ENCODE peak calls at places on chromosomes 5 and 9, in five cellular contexts. One of them, this sample, is unnamed.
A peak's percentile ranks its signal among the peaks of the same experiment; 100 is the strongest.

GRCh38 chr9:104743377-104743985 is 4.0 kb upstream of the NIPSNAP3A start:
- DNase-seq in left lung: no peak
- DNase-seq in bronchial epithelial cell: peak; percentile 66
- DNase-seq in CD8-positive, alpha-beta T cell: peak; percentile 17
- DNase-seq in AG09319: peak; percentile 39
- DNase-seq in this sample: peak; percentile 62

GRCh38 chr5:179795049-179795862 is 1.5 kb downstream of the LTC4S start:
- DNase-seq in left lung: peak; percentile 75
- DNase-seq in bronchial epithelial cell: peak; percentile 68
- DNase-seq in CD8-positive, alpha-beta T cell: no peak
- DNase-seq in AG09319: no peak
- DNase-seq in this sample: peak; percentile 47

GRCh38 chr5:132000677-132001453 is 10.6 kb downstream of the ACSL6 start:
- DNase-seq in left lung: no peak
- DNase-seq in bronchial epithelial cell: no peak
- DNase-seq in CD8-positive, alpha-beta T cell: peak; percentile 57
- DNase-seq in AG09319: no peak
- DNase-seq in this sample: no peak

GRCh38 chr5:132819468-132819867 is 6.4 kb downstream of the SOWAHA start:
- DNase-seq in left lung: no peak
- DNase-seq in bronchial epithelial cell: no peak
- DNase-seq in CD8-positive, alpha-beta T cell: no peak
- DNase-seq in AG09319: no peak
- DNase-seq in this sample: no peak

GRCh38 chr5:157917909-157918809 is 59.2 kb upstream of the CLINT1 start:
- DNase-seq in left lung: peak; percentile 78
- DNase-seq in bronchial epithelial cell: peak; percentile 63
- DNase-seq in CD8-positive, alpha-beta T cell: peak; percentile 61
- DNase-seq in AG09319: peak; percentile 76
- DNase-seq in this sample: peak; percentile 54

GRCh38 chr5:62266573-62266972 is 39.4 kb upstream of the KIF2A start:
- DNase-seq in left lung: no peak
- DNase-seq in bronchial epithelial cell: no peak
- DNase-seq in CD8-positive, alpha-beta T cell: no peak
- DNase-seq in AG09319: no peak
- DNase-seq in this sample: no peak

GRCh38 chr5:67992919-67993318 is 222.6 kb upstream of the PIK3R1 start:
- DNase-seq in left lung: no peak
- DNase-seq in bronchial epithelial cell: no peak
- DNase-seq in CD8-positive, alpha-beta T cell: no peak
- DNase-seq in AG09319: no peak
- DNase-seq in this sample: no peak

GRCh38 chr5:79795764-79796398 is 106.2 kb downstream of the CMYA5 start:
- DNase-seq in left lung: no peak
- DNase-seq in bronchial epithelial cell: peak; percentile 36
- DNase-seq in CD8-positive, alpha-beta T cell: no peak
- DNase-seq in AG09319: no peak
- DNase-seq in this sample: no peak

GRCh38 chr9:9102295-9102694 is 1302.7 kb upstream of the DMAC1 start:
- DNase-seq in left lung: no peak
- DNase-seq in bronchial epithelial cell: no peak
- DNase-seq in CD8-positive, alpha-beta T cell: no peak
- DNase-seq in AG09319: no peak
- DNase-seq in this sample: no peak

GRCh38 chr9:90344013-90344412 is 298.6 kb downstream of the DIRAS2 start:
- DNase-seq in left lung: no peak
- DNase-seq in bronchial epithelial cell: peak; percentile 97
- DNase-seq in CD8-positive, alpha-beta T cell: no peak
- DNase-seq in AG09319: no peak
- DNase-seq in this sample: no peak

GRCh38 chr9:33161589-33162132 is 5.5 kb downstream of the B4GALT1 start:
- DNase-seq in left lung: no peak
- DNase-seq in bronchial epithelial cell: peak; percentile 85
- DNase-seq in CD8-positive, alpha-beta T cell: no peak
- DNase-seq in AG09319: no peak
- DNase-seq in this sample: no peak

DNA sequence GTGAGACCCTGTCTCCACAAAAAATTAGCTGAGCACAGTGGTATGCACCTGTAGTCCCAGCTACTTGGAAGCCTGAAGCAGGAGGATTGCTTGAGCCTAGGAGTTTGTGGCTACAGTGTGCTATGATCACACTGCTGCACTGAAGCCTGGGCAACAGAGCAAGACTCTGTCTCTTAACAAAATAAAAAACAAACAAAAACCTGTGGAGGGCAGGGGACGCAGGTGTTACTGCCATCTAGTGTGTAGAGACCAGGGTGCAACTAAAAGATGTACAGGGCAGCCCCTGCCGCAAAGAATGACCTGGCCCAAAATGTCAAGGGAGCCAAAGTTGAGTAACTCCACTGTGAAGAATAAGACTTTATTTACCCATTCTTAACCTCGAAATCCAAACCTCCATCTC is 27.1 kb downstream of the ASPN start:
- DNase-seq in left lung: no peak
- DNase-seq in bronchial epithelial cell: no peak
- DNase-seq in CD8-positive, alpha-beta T cell: no peak
- DNase-seq in AG09319: no peak
- DNase-seq in this sample: no peak
- TF ChIP-seq CTCF in left lung: no peak
- TF ChIP-seq CTCF in bronchial epithelial cell: peak; percentile 24
- TF ChIP-seq CTCF in CD8-positive, alpha-beta T cell: no peak
- TF ChIP-seq CTCF in AG09319: no peak
- TF ChIP-seq CTCF in this sample: no peak

DNA sequence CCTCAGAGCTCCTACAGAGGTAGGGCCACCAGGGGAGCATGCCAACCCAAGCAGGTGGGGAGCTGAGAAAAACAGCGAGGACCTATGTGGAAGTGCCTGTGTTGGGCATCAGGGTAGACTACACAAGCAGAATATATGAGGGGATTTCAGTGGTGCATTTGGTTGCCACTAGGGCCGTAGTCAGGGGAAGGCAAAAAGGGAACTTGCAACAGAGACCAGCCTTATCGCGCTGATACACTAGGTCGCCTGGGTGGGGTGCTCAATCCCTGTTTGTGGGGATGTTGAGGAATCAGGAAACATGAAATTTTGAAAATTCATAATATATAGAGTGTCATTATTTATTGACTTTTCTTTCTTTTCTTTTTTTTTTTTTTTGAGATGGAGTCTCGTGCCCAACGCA is 370.9 kb upstream of the PRR16 start:
- DNase-seq in left lung: peak; percentile 36
- DNase-seq in bronchial epithelial cell: no peak
- DNase-seq in CD8-positive, alpha-beta T cell: no peak
- DNase-seq in AG09319: no peak
- DNase-seq in this sample: no peak
- TF ChIP-seq CTCF in left lung: peak; percentile 13
- TF ChIP-seq CTCF in bronchial epithelial cell: no peak
- TF ChIP-seq CTCF in CD8-positive, alpha-beta T cell: no peak
- TF ChIP-seq CTCF in AG09319: no peak
- TF ChIP-seq CTCF in this sample: no peak

DNA sequence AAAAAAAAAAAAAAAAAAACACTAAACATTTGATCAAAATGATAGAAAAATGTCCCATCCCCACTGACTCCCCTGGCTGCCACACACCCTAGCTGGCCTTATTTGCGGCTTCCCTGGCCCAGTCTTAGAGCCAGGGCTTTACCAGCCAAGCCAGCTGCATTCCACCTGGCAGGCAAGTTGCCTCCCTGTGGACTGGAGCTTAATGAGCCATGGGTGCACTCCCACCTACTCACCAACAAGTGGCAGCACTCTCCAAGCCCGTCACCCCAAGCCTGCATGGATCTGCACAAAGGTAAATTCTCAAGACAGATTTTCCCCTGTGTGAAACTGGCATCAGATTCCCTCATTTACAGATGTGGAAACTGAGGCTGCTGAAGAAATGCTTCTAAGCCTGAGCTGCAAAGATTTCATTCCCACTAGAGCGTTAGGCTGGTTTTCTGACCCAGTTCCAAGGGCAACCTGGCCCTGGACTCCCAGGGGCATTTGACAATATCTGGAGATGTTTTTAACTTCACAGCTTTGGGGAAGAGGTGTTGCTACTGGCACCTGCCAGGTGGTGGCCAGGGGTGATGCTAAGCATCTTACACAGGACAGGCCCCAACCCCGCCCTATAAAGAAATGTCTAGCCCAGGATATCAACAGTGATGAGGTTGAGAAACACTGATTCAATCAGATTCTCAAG is 21.9 kb upstream of the VDAC1 start:
- DNase-seq in left lung: no peak
- DNase-seq in bronchial epithelial cell: peak; percentile 65
- DNase-seq in CD8-positive, alpha-beta T cell: peak; percentile 51
- DNase-seq in AG09319: peak; percentile 19
- DNase-seq in this sample: peak; percentile 80
- TF ChIP-seq CTCF in left lung: peak; percentile 23
- TF ChIP-seq CTCF in bronchial epithelial cell: peak; percentile 73
- TF ChIP-seq CTCF in CD8-positive, alpha-beta T cell: peak; percentile 58
- TF ChIP-seq CTCF in AG09319: peak; percentile 36
- TF ChIP-seq CTCF in this sample: peak; percentile 58

DNA sequence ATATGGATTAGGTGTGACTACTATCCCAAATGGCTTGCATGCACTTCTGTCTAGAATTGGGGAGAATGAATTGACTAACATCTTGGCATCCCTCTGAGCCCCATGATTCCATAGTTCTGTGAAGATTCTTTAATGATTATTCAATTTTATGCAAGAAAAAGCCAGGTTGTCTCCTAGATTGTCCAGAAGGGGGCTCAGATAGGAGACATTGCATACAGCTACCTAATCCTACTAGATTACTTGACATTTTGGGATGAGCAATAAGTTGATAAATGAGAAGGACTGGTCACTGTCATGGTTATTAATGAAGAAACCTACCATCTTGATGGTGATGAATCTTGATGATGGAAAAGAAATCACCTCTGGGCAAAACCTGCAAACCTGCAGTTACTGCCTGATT is 117.0 kb downstream of the CARTPT start:
- DNase-seq in left lung: no peak
- DNase-seq in bronchial epithelial cell: no peak
- DNase-seq in CD8-positive, alpha-beta T cell: no peak
- DNase-seq in AG09319: no peak
- DNase-seq in this sample: no peak
- TF ChIP-seq CTCF in left lung: no peak
- TF ChIP-seq CTCF in bronchial epithelial cell: no peak
- TF ChIP-seq CTCF in CD8-positive, alpha-beta T cell: no peak
- TF ChIP-seq CTCF in AG09319: peak; percentile 17
- TF ChIP-seq CTCF in this sample: no peak

DNA sequence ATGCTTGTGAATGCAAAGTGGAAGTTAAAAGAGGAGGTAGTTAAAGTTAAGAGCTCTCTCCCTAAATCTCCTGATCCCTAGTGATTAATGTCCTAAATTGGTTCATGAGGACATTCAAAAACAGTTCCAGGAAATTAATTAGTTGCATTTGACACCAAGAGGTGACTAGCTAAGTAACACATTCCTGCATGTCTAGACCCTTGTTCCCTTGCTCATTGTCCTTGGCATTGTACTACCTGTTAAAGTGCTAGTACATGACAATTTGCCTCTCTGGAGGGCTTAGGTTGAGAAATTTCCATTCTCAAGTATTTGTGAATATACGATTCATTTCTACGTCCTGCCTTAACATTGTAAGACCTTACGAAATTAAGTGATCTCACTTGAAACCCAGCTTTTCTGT is 278.6 kb upstream of the CDH10 start:
- DNase-seq in left lung: no peak
- DNase-seq in bronchial epithelial cell: no peak
- DNase-seq in CD8-positive, alpha-beta T cell: no peak
- DNase-seq in AG09319: no peak
- DNase-seq in this sample: no peak
- TF ChIP-seq CTCF in left lung: no peak
- TF ChIP-seq CTCF in bronchial epithelial cell: no peak
- TF ChIP-seq CTCF in CD8-positive, alpha-beta T cell: no peak
- TF ChIP-seq CTCF in AG09319: no peak
- TF ChIP-seq CTCF in this sample: no peak

DNA sequence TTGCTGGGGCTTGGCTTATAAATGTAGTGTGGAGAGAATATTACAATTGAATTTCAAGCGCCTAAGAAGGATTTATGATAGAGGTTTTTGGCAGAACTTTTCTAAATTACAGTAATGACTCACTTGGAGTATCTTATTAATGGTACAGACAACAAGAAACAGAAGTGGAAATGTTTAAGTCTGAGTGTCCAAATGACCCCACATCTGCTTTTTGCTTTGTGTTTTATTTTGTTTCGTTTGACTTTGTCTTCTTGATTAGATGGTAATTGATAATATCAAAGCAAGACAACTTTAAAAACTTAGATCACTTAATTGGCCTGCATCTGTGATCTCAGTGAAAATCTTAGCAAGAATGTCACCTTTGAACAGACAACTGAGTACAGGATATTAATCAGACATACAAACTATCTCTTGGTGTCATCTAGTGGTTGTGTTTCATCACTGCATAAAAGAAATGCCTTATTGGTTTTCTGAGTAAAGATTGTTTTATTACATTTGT is 577.4 kb downstream of the ISL1 start:
- DNase-seq in left lung: no peak
- DNase-seq in bronchial epithelial cell: peak; percentile 32
- DNase-seq in CD8-positive, alpha-beta T cell: no peak
- DNase-seq in AG09319: no peak
- DNase-seq in this sample: no peak
- TF ChIP-seq CTCF in left lung: no peak
- TF ChIP-seq CTCF in bronchial epithelial cell: peak; percentile 55
- TF ChIP-seq CTCF in CD8-positive, alpha-beta T cell: no peak
- TF ChIP-seq CTCF in AG09319: no peak
- TF ChIP-seq CTCF in this sample: no peak

DNA sequence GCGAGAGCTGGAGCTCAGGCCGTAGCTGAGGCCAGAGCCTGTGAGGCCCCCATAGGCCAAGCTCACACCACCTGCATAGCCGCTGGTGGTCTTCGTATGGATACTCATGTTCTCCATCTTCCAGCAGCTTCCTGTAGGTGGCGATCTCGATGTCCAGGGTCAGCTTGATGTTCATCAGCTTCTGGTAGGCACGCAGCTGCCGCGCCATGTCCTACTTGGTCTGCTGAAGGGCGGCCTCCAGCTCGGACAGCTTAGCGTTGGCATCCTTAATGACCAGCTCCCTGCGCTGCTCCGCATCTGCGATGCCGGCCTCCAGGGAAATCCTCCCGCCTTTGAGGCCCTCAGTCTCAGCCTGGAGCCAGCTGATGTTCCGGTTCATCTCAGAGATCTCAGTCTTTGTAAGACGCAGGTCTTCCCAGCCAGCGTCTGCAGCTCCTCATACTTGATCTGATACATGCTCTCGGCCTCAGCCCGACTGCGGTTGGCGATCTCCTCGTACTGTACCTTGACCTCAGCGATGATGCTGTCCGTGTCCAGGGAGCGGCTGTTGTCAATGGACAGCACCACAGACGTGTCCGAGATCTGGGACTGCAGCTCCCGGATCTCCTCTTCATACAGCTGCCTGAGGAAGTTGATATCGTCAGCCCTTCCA is 172.1 kb downstream of the PPP2R2B start:
- DNase-seq in left lung: no peak
- DNase-seq in bronchial epithelial cell: no peak
- DNase-seq in CD8-positive, alpha-beta T cell: no peak
- DNase-seq in AG09319: no peak
- DNase-seq in this sample: no peak
- TF ChIP-seq CTCF in left lung: no peak
- TF ChIP-seq CTCF in bronchial epithelial cell: no peak
- TF ChIP-seq CTCF in CD8-positive, alpha-beta T cell: no peak
- TF ChIP-seq CTCF in AG09319: no peak
- TF ChIP-seq CTCF in this sample: no peak